ENCODE peak calls at places on chromosomes 4 and X, in six cellular contexts. J is pancreas, B is heart left ventricle, L is body of pancreas, Y is IMR-90, P is left ventricle myocardium inferior. G is an unnamed sample.
A peak's percentile ranks its signal among the peaks of the same experiment; 100 is the strongest.

GRCh38 chr4:5416637-5417036 is 291.7 kb downstream of the EVC2 start:
- DNase-seq in J (no peak), B (no peak), L (no peak), Y (no peak), P (no peak), G (no peak)

GRCh38 chr4:174739576-174739975 is 89.5 kb downstream of the GLRA3 start:
- DNase-seq in J (no peak), B (no peak), L (no peak), Y (no peak), P (no peak), G (no peak)

GRCh38 chrX:48523682-48524081 is 2.1 kb downstream of the EBP start:
- DNase-seq in J (no peak), B (no peak), L (no peak), Y (no peak), P (no peak), G (no peak)

GRCh38 chrX:129957241-129958099 is 25.0 kb upstream of the BCORL1 start:
- DNase-seq in J (peak; percentile 86), B (peak; percentile 81), L (peak; percentile 72), Y (peak; percentile 16), P (peak; percentile 67), G (peak; percentile 40)

GRCh38 chr4:131644619-131645018 is 1504.5 kb upstream of the PCDH10 start:
- DNase-seq in J (no peak), B (no peak), L (peak; percentile 23), Y (peak; percentile 2), P (no peak), G (no peak)

GRCh38 chrX:97790850-97791249 is 907.1 kb downstream of the RPA4 start:
- DNase-seq in J (no peak), B (no peak), L (no peak), Y (no peak), P (no peak), G (no peak)

GRCh38 chr4:123096038-123096437 is 173.6 kb upstream of the NUDT6 start:
- DNase-seq in J (no peak), B (no peak), L (no peak), Y (no peak), P (no peak), G (no peak)

GRCh38 chrX:19017271-19017670 is 33.4 kb upstream of the PHKA2 start:
- DNase-seq in J (no peak), B (no peak), L (peak; percentile 14), Y (peak; percentile 17), P (no peak), G (no peak)

GRCh38 chrX:31266172-31267076 is 194.6 kb upstream of the FTHL17 start:
- DNase-seq in J (peak; percentile 83), B (peak; percentile 78), L (peak; percentile 81), Y (no peak), P (peak; percentile 62), G (no peak)

GRCh38 chr4:139988863-139989765 is 164.9 kb downstream of the MAML3 start:
- DNase-seq in J (no peak), B (no peak), L (peak; percentile 35), Y (peak; percentile 97), P (no peak), G (no peak)

GRCh38 chrX:13432776-13433605 is 113.1 kb upstream of the ATXN3L start:
- DNase-seq in J (no peak), B (no peak), L (no peak), Y (peak; percentile 84), P (no peak), G (no peak)

GRCh38 chrX:84248226-84248625 is 60.2 kb upstream of the RPS6KA6 start:
- DNase-seq in J (no peak), B (no peak), L (no peak), Y (peak; percentile 79), P (no peak), G (no peak)

GRCh38 chrX:42220083-42220482 is 296.7 kb upstream of the CASK start:
- DNase-seq in J (no peak), B (no peak), L (no peak), Y (no peak), P (no peak), G (no peak)

GRCh38 chr4:93467484-93468155 is 360.9 kb upstream of the ATOH1 start:
- DNase-seq in J (no peak), B (no peak), L (no peak), Y (no peak), P (no peak), G (no peak)

DNA sequence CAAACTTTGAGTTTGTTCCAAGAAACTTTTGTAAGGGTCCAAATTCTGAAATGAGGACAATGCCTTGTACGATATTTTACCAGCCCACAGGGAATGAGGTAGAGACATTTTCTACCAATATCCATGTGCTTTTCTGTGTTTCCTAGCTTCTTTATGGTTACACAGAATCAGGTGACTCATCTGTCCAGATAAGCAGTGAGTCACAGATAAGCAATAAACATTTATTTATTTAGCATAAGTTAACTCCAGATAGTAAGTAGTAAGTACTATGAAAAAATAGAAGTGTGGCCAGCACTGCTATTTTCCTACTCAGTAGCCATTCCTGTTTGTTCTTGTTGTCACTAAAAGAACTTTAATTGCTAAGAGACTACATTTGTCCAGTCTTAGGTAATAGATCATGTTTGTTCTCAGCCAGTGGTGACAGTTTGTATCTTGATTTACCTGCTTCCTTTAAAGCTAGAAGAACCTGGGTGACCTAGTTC is 7.4 kb downstream of the AFF1 start:
- DNase-seq in J (no peak), B (no peak), L (no peak), Y (peak; percentile 85), P (no peak), G (no peak)
- H3K27ac ChIP-seq in J (peak overlapping the region; percentile 99), B (no peak overlapping the region), L (peak overlapping the region; percentile 56), Y (no peak overlapping the region), P (no peak overlapping the region), G (no peak overlapping the region)

GRCh38 chrX:104482757-104483156 is 83.2 kb upstream of the IL1RAPL2 start:
- DNase-seq in J (no peak), B (no peak), L (no peak), Y (no peak), P (no peak), G (no peak)
- TF ChIP-seq CTCF in J (no peak), B (no peak), L (no peak), Y (no peak), P (no peak), G (no peak)

DNA sequence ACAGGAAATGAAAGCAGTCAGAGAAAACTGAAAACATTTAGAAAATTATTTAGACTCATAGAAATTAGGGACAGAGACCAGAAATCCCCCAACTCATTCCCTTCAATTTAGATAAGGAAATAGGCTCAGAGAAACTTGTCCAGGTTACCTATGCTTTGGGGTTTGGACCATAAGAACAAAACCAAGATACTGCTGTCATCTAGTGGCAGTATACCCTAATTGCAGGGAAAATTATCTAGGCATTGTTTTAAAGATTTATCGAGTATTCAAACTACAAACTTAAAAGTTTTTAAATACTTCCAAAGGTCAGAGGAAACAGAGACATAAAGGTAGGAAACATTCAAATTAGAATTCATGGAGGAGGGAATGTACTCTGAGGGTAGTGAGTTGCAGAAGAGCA is 67.0 kb upstream of the KLHL13 start:
- DNase-seq in J (no peak), B (no peak), L (no peak), Y (no peak), P (no peak), G (no peak)
- H3K9me3 ChIP-seq in J (no peaks in the 10 kb centered on the region), B (peaks cover 3% of the 10 kb centered on the region), L (no peaks in the 10 kb centered on the region), Y (no peaks in the 10 kb centered on the region), P (peaks cover 4% of the 10 kb centered on the region), G (no peaks in the 10 kb centered on the region)

DNA sequence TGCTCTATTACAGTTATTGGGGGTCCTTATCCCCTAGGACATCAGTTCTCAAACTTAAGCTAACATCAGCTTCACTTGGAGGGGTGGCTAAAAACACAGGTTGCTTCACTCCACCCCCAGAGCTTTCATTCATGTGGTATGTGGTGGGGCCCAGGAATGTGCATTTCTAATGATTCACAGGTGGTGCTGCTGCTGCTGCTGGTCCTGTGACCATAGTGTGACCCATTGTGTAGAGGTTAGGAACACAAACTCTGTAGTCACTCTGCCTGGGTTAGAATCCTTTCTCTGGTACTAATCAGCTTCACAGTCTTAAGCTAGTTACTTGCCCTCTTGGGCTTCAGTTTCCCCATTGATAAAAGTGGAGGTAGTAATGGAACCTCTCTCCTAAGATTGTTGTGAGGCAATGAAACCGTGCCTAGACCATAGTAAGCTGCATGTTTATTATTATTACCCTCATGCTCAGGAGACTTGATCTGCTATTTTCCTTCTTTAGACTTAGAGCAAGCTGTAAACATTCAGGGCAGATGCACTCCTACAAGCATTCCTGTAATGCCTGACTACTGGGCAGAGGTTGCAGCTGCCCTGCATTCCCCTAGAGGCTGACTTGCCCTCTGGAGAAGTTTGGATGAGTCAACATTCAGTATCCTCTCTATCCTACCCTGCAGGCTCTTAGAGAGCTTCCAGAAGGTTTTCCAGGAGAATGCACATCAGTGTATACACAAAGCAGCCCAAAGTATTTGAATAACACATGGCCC is 94.1 kb upstream of the ACSL4 start:
- DNase-seq in J (no peak), B (no peak), L (no peak), Y (peak; percentile 89), P (no peak), G (no peak)
- H3K27ac ChIP-seq in J (no peak overlapping the region), B (no peak overlapping the region), L (no peak overlapping the region), Y (peak overlapping the region; percentile 88), P (no peak overlapping the region), G (no peak overlapping the region)

DNA sequence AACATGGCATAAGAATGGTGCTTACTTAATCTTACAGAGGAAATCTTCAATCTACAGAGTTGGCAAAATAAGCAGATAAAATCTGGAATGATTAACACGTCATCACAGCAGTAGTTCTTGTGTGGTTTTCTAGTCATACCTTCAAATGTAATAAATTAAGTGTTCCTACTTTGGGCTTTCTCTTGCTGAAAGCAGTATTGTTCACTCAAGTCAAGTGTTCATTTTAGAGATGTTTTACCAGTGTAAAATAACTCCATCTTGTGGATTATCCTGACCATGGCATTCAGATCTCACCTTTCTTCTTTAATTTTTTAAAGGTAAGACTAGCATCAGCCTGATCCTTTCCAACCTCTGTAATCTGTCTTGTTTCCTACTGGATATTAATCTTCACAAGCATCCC is 72.9 kb downstream of the ADAMTS3 start:
- DNase-seq in J (no peak), B (no peak), L (no peak), Y (no peak), P (no peak), G (no peak)
- TF ChIP-seq CTCF in J (no peak), B (no peak), L (no peak), Y (peak; percentile 11), P (no peak), G (no peak)

GRCh38 chr4:386708-387105 is 49.1 kb downstream of the ZNF141 start:
- DNase-seq in J (no peak), B (no peak), L (no peak), Y (no peak), P (no peak), G (no peak)

GRCh38 chr4:385934-386707 is 48.5 kb downstream of the ZNF141 start:
- DNase-seq in J (peak; percentile 45), B (no peak), L (no peak), Y (no peak), P (no peak), G (no peak)

GRCh38 chr4:384311-385010 is 46.8 kb downstream of the ZNF141 start:
- DNase-seq in J (no peak), B (no peak), L (no peak), Y (no peak), P (no peak), G (no peak)
- H3K9me3 ChIP-seq in J (peaks cover 6% of the 10 kb centered on the region), B (peaks cover 100% of the 10 kb centered on the region), L (no peaks in the 10 kb centered on the region), Y (peaks cover 64% of the 10 kb centered on the region), P (peaks cover 100% of the 10 kb centered on the region), G (peaks cover 99% of the 10 kb centered on the region)

GRCh38 chr4:163609046-163609445 is 114.6 kb downstream of the TMA16 start:
- DNase-seq in J (no peak), B (no peak), L (no peak), Y (no peak), P (no peak), G (no peak)
- H3K27ac ChIP-seq in J (no peak overlapping the region), B (no peak overlapping the region), L (no peak overlapping the region), Y (no peak overlapping the region), P (no peak overlapping the region), G (no peak overlapping the region)

GRCh38 chrX:39121903-39122302 is 320.6 kb downstream of the MID1IP1 start:
- DNase-seq in J (no peak), B (no peak), L (no peak), Y (no peak), P (no peak), G (no peak)

GRCh38 chrX:39125834-39126233 is 324.6 kb downstream of the MID1IP1 start:
- DNase-seq in J (no peak), B (no peak), L (peak; percentile 55), Y (no peak), P (no peak), G (no peak)
- TF ChIP-seq CTCF in J (no peak), B (no peak), L (no peak), Y (no peak), P (no peak), G (no peak)